ENCODE peak calls at places on chromosomes 5 and 9, in six cellular contexts. C, Y, H, U, P and M are unnamed samples.

GRCh38 chr9:25716220-25716872 is 38.1 kb upstream of the TUSC1 start:
- DNase-seq in P (peak; percentile 31), U (peak; percentile 34), Y (no peak), H (peak; percentile 23), C (peak; percentile 70), M (peak; percentile 49)

GRCh38 chr9:35929188-35929718 is 20.0 kb downstream of the SPAAR start:
- DNase-seq in C (no peak), U (no peak), Y (no peak), P (no peak), H (peak; percentile 72), M (no peak)

GRCh38 chr9:109190151-109190550 is 23.1 kb upstream of the FRRS1L start:
- DNase-seq in P (peak; percentile 41), H (no peak), Y (no peak), U (no peak), C (peak; percentile 10), M (no peak)

GRCh38 chr5:147051193-147051592 is 172.6 kb upstream of the PPP2R2B start:
- DNase-seq in H (no peak), Y (no peak), P (peak; percentile 80), C (no peak), U (no peak), M (no peak)

GRCh38 chr5:137741718-137742117 is 5.8 kb upstream of the KLHL3 start:
- DNase-seq in U (no peak), C (no peak), Y (no peak), P (no peak), H (no peak), M (no peak)

GRCh38 chr5:177385720-177386119 is 1.5 kb downstream of the SLC34A1 start:
- DNase-seq in C (no peak), U (no peak), P (no peak), H (no peak), Y (no peak), M (no peak)

GRCh38 chr5:36230151-36230788 is 11.5 kb downstream of the NADK2 start:
- DNase-seq in Y (no peak), H (no peak), P (no peak), U (no peak), C (no peak), M (no peak)

GRCh38 chr9:13461588-13461987 is 182.1 kb upstream of the MPDZ start:
- DNase-seq in P (no peak), Y (no peak), H (no peak), C (no peak), U (no peak), M (no peak)

GRCh38 chr9:7376213-7376612 is 423.4 kb downstream of the DMAC1 start:
- DNase-seq in U (no peak), C (no peak), Y (no peak), H (no peak), P (no peak), M (no peak)

GRCh38 chr9:69898714-69899209 is 78.1 kb downstream of the CFAP95 start:
- DNase-seq in P (peak; percentile 98), U (peak; percentile 95), C (peak; percentile 74), H (no peak), Y (no peak), M (peak; percentile 36)

GRCh38 chr9:77999231-77999631 is 32.4 kb downstream of the GNAQ start:
- DNase-seq in U (no peak), Y (no peak), H (no peak), P (peak; percentile 63), C (no peak), M (no peak)

GRCh38 chr5:10635257-10635860 is 71.5 kb downstream of the ANKRD33B start:
- DNase-seq in H (no peak), C (peak; percentile 67), P (peak; percentile 81), U (peak; percentile 64), Y (peak; percentile 90), M (no peak)

GRCh38 chr9:87080512-87081225 is 133.4 kb upstream of the GAS1 start:
- DNase-seq in C (no peak), Y (no peak), H (no peak), P (no peak), U (no peak), M (no peak)

GRCh38 chr9:129497064-129497836 is 123.7 kb downstream of the C9orf50 start:
- DNase-seq in U (no peak), Y (no peak), C (no peak), H (peak; percentile 24), P (peak; percentile 43), M (no peak)

GRCh38 chr9:129497837-129498450 is 123.0 kb downstream of the C9orf50 start:
- DNase-seq in U (no peak), H (no peak), C (no peak), P (no peak), Y (no peak), M (no peak)

GRCh38 chr9:129496187-129497063 is 124.5 kb downstream of the C9orf50 start:
- DNase-seq in U (no peak), C (peak; percentile 96), P (peak; percentile 96), Y (peak; percentile 83), H (peak; percentile 93), M (peak; percentile 83)

GRCh38 chr9:129500166-129500862 is 120.6 kb downstream of the C9orf50 start:
- DNase-seq in P (peak; percentile 78), H (no peak), C (no peak), Y (no peak), U (no peak), M (no peak)

GRCh38 chr9:129498451-129499376 is 122.2 kb downstream of the C9orf50 start:
- DNase-seq in H (no peak), U (no peak), Y (no peak), C (no peak), P (no peak), M (no peak)
- H3K4me3 ChIP-seq in H (no peak overlapping the region), U (peak overlapping the region; percentile 1), Y (no peak overlapping the region), C (no peak overlapping the region), P (peak overlapping the region; percentile 52), M (peak overlapping the region; percentile 76)

DNA sequence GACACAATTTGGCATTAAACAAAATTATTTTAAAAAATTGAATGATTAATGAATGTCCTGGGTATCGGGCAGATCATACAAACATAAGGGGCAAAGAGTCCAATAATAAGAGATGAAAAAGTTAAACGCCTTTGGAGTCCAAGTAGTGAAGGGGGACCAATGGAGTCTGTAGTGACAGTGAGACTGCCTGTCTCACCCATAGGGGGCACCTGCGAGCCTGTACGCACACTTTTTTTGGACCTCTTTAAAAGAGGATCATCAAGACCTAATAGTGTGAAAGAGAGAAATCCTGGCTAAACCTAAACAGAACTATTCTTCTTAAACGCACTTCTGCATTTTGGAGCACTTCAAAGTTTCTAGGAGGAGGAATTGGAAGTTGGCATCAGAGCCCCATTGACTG is 636.0 kb upstream of the KLF4 start:
- DNase-seq in Y (peak; percentile 17), C (no peak), P (no peak), H (no peak), U (no peak), M (no peak)
- TF ChIP-seq CTCF in Y (peak; percentile 18), C (peak; percentile 61), P (peak; percentile 5), H (peak; percentile 12), U (peak; percentile 23), M (peak; percentile 41)

GRCh38 chr5:6492934-6493333 is 44.3 kb downstream of the UBE2QL1 start:
- DNase-seq in C (no peak), P (no peak), Y (no peak), U (no peak), H (no peak), M (no peak)
- H3K27me3 ChIP-seq in C (no peaks in the 10 kb centered on the region), P (no peaks in the 10 kb centered on the region), Y (no peaks in the 10 kb centered on the region), U (peaks cover 13% of the 10 kb centered on the region), H (no peaks in the 10 kb centered on the region), M (peaks cover 3% of the 10 kb centered on the region)

GRCh38 chr5:71762826-71763225 is 43.8 kb downstream of the CARTPT start:
- DNase-seq in P (no peak), C (no peak), Y (no peak), U (no peak), H (no peak), M (no peak)

GRCh38 chr5:71752441-71753190 is 33.5 kb downstream of the CARTPT start:
- DNase-seq in P (no peak), H (no peak), C (no peak), U (no peak), Y (no peak), M (no peak)

GRCh38 chr5:71757590-71758543 is 38.8 kb downstream of the CARTPT start:
- DNase-seq in C (peak; percentile 74), U (no peak), P (peak; percentile 60), H (peak; percentile 55), Y (peak; percentile 38), M (peak; percentile 11)
- H3K4me3 ChIP-seq in C (peak overlapping the region; percentile 15), U (no peak overlapping the region), P (peak overlapping the region; percentile 46), H (no peak overlapping the region), Y (no peak overlapping the region), M (peak overlapping the region; percentile 2)

DNA sequence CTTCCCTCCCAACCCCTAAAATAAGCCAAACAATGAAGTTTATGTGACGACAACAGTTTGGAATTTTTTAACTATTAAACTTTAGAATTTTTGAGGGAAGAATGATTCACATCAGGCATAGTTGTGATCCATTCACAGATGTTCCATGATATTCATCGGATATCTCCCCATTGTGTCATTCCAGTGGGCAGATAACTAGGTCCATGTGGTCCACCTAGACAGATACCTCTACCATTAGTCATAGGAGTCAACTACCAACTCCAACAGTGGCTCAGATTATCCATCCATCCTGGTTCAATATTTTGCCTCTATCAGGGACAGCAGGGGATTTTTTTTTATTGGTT is 283.0 kb downstream of the ADAMTS6 start:
- DNase-seq in Y (no peak), U (peak; percentile 95), H (no peak), P (peak; percentile 100), C (peak; percentile 98), M (peak; percentile 97)
- TF ChIP-seq CTCF in Y (no peak), U (no peak), H (no peak), P (no peak), C (no peak), M (no peak)